ENCODE peak calls at places on chromosome 7, in five cellular contexts. One of them, this sample, is unnamed.

GRCh38 chr7:45359250-45359649 is 201.7 kb downstream of the RAMP3 start:
- DNase-seq in B cell: no peak
- DNase-seq in neural crest cell: no peak
- DNase-seq in epithelial cell of esophagus: no peak
- DNase-seq in fibroblast of lung: no peak
- DNase-seq in this sample: no peak

GRCh38 chr7:93442478-93443224 is 131.9 kb downstream of the CALCR start:
- DNase-seq in B cell: no peak
- DNase-seq in neural crest cell: peak
- DNase-seq in epithelial cell of esophagus: peak
- DNase-seq in fibroblast of lung: peak
- DNase-seq in this sample: peak

GRCh38 chr7:102072636-102073209 is 213.9 kb upstream of the SH2B2 start:
- DNase-seq in B cell: no peak
- DNase-seq in neural crest cell: no peak
- DNase-seq in epithelial cell of esophagus: no peak
- DNase-seq in fibroblast of lung: no peak
- DNase-seq in this sample: no peak

GRCh38 chr7:135188298-135188984 is 17.9 kb upstream of the CYREN start:
- DNase-seq in B cell: peak
- DNase-seq in neural crest cell: no peak
- DNase-seq in epithelial cell of esophagus: peak
- DNase-seq in fibroblast of lung: no peak
- DNase-seq in this sample: peak

GRCh38 chr7:111045469-111045868 is 45.5 kb upstream of the LRRN3 start:
- DNase-seq in B cell: no peak
- DNase-seq in neural crest cell: no peak
- DNase-seq in epithelial cell of esophagus: peak
- DNase-seq in fibroblast of lung: no peak
- DNase-seq in this sample: no peak

GRCh38 chr7:155602750-155603149 is 41.7 kb upstream of the RBM33 start:
- DNase-seq in B cell: no peak
- DNase-seq in neural crest cell: no peak
- DNase-seq in epithelial cell of esophagus: no peak
- DNase-seq in fibroblast of lung: no peak
- DNase-seq in this sample: no peak

GRCh38 chr7:30682131-30683083 is at the start of gene CRHR2:
- DNase-seq in B cell: peak
- DNase-seq in neural crest cell: peak
- DNase-seq in epithelial cell of esophagus: no peak
- DNase-seq in fibroblast of lung: no peak
- DNase-seq in this sample: peak

GRCh38 chr7:9498303-9498702 is 1064.9 kb downstream of the NXPH1 start:
- DNase-seq in B cell: no peak
- DNase-seq in neural crest cell: no peak
- DNase-seq in epithelial cell of esophagus: no peak
- DNase-seq in fibroblast of lung: no peak
- DNase-seq in this sample: no peak

GRCh38 chr7:107596881-107597581 is 17.0 kb downstream of the BCAP29 start:
- DNase-seq in B cell: no peak
- DNase-seq in neural crest cell: no peak
- DNase-seq in epithelial cell of esophagus: no peak
- DNase-seq in fibroblast of lung: peak
- DNase-seq in this sample: no peak

GRCh38 chr7:116075351-116076145 is 45.0 kb upstream of the TFEC start:
- DNase-seq in B cell: no peak
- DNase-seq in neural crest cell: no peak
- DNase-seq in epithelial cell of esophagus: peak
- DNase-seq in fibroblast of lung: peak
- DNase-seq in this sample: no peak

GRCh38 chr7:45663965-45664623 is 89.9 kb downstream of the ADCY1 start:
- DNase-seq in B cell: no peak
- DNase-seq in neural crest cell: no peak
- DNase-seq in epithelial cell of esophagus: no peak
- DNase-seq in fibroblast of lung: no peak
- DNase-seq in this sample: no peak

GRCh38 chr7:48052748-48053147 is 17.4 kb downstream of the C7orf57 start:
- DNase-seq in B cell: no peak
- DNase-seq in neural crest cell: no peak
- DNase-seq in epithelial cell of esophagus: peak
- DNase-seq in fibroblast of lung: peak
- DNase-seq in this sample: no peak

GRCh38 chr7:46319841-46320240 is 398.8 kb upstream of the IGFBP3 start:
- DNase-seq in B cell: no peak
- DNase-seq in neural crest cell: no peak
- DNase-seq in epithelial cell of esophagus: peak
- DNase-seq in fibroblast of lung: no peak
- DNase-seq in this sample: no peak

GRCh38 chr7:100400656-100401055 is 27.4 kb downstream of the PILRA start:
- DNase-seq in B cell: no peak
- DNase-seq in neural crest cell: peak
- DNase-seq in epithelial cell of esophagus: peak
- DNase-seq in fibroblast of lung: no peak
- DNase-seq in this sample: no peak

GRCh38 chr7:142523821-142524460 is 225.3 kb upstream of the PRSS1 start:
- DNase-seq in B cell: no peak
- DNase-seq in neural crest cell: no peak
- DNase-seq in epithelial cell of esophagus: no peak
- DNase-seq in fibroblast of lung: no peak
- DNase-seq in this sample: no peak
- TF ChIP-seq CTCF in B cell: no peak
- TF ChIP-seq CTCF in neural crest cell: no peak
- TF ChIP-seq CTCF in epithelial cell of esophagus: peak
- TF ChIP-seq CTCF in fibroblast of lung: peak
- TF ChIP-seq CTCF in this sample: no peak

GRCh38 chr7:75033064-75033463 is 40.5 kb downstream of the RCC1L start:
- DNase-seq in B cell: no peak
- DNase-seq in neural crest cell: peak
- DNase-seq in epithelial cell of esophagus: no peak
- DNase-seq in fibroblast of lung: no peak
- DNase-seq in this sample: no peak
- TF ChIP-seq CTCF in B cell: no peak
- TF ChIP-seq CTCF in neural crest cell: peak
- TF ChIP-seq CTCF in epithelial cell of esophagus: no peak
- TF ChIP-seq CTCF in fibroblast of lung: peak
- TF ChIP-seq CTCF in this sample: no peak

GRCh38 chr7:91953618-91954017 is 13.0 kb downstream of the AKAP9 start:
- DNase-seq in B cell: no peak
- DNase-seq in neural crest cell: no peak
- DNase-seq in epithelial cell of esophagus: peak
- DNase-seq in fibroblast of lung: peak
- DNase-seq in this sample: no peak
- TF ChIP-seq CTCF in B cell: no peak
- TF ChIP-seq CTCF in neural crest cell: peak
- TF ChIP-seq CTCF in epithelial cell of esophagus: no peak
- TF ChIP-seq CTCF in fibroblast of lung: no peak
- TF ChIP-seq CTCF in this sample: no peak

DNA sequence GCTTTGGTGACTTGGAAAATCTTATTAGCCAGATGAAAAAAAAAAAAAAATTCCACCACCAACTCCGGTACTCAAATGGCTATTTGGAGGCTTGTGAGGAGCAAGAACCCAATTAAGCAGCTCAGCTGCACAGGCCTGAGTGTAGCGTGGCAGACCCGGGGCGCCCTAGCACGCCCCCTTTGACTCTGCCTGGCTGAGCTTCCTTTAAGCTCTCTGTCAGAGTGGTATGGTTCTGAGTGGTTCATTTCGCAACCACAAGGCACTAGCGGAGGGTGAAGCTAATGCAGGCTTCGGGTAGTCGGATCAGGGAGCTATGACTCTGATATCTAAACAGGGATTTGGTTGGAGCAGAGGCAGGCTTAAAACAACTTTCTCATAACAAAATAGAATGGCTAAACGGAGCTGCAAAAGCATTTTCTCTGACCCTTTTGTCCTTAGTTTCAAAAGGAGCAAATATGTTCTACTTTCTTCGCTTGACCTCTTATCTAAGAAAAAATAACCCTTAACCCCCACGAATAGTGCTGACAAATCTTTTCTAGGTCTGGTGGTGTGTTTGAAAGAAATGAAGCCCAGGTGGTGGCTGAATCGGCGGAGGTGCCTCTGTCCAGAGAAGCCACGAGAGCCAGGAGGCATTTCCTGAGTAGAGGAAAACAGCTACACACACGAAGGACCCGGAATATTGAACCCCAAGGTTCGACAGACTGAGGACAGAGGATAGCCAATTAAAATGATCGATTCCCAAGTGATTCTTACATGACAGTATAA is 285.4 kb upstream of the GLI3 start:
- DNase-seq in B cell: no peak
- DNase-seq in neural crest cell: peak
- DNase-seq in epithelial cell of esophagus: peak
- DNase-seq in fibroblast of lung: peak
- DNase-seq in this sample: no peak
- TF ChIP-seq CTCF in B cell: no peak
- TF ChIP-seq CTCF in neural crest cell: no peak
- TF ChIP-seq CTCF in epithelial cell of esophagus: peak
- TF ChIP-seq CTCF in fibroblast of lung: no peak
- TF ChIP-seq CTCF in this sample: no peak

GRCh38 chr7:268991-269390 is 21.0 kb upstream of the FOXL3 start:
- DNase-seq in B cell: no peak
- DNase-seq in neural crest cell: no peak
- DNase-seq in epithelial cell of esophagus: no peak
- DNase-seq in fibroblast of lung: no peak
- DNase-seq in this sample: no peak

GRCh38 chr7:264541-265191 is 25.3 kb upstream of the FOXL3 start:
- DNase-seq in B cell: peak
- DNase-seq in neural crest cell: no peak
- DNase-seq in epithelial cell of esophagus: peak
- DNase-seq in fibroblast of lung: no peak
- DNase-seq in this sample: no peak

GRCh38 chr7:265998-266850 is 23.7 kb upstream of the FOXL3 start:
- DNase-seq in B cell: peak
- DNase-seq in neural crest cell: no peak
- DNase-seq in epithelial cell of esophagus: no peak
- DNase-seq in fibroblast of lung: no peak
- DNase-seq in this sample: no peak

GRCh38 chr7:265192-265997 is 24.6 kb upstream of the FOXL3 start:
- DNase-seq in B cell: peak
- DNase-seq in neural crest cell: no peak
- DNase-seq in epithelial cell of esophagus: no peak
- DNase-seq in fibroblast of lung: no peak
- DNase-seq in this sample: no peak

GRCh38 chr7:266851-267840 is 22.8 kb upstream of the FOXL3 start:
- DNase-seq in B cell: peak
- DNase-seq in neural crest cell: peak
- DNase-seq in epithelial cell of esophagus: peak
- DNase-seq in fibroblast of lung: no peak
- DNase-seq in this sample: no peak
- TF ChIP-seq CTCF in B cell: no peak
- TF ChIP-seq CTCF in neural crest cell: peak
- TF ChIP-seq CTCF in epithelial cell of esophagus: peak
- TF ChIP-seq CTCF in fibroblast of lung: peak
- TF ChIP-seq CTCF in this sample: no peak

GRCh38 chr7:75756340-75757297 is 15.4 kb downstream of the CCL26 start:
- DNase-seq in B cell: no peak
- DNase-seq in neural crest cell: peak
- DNase-seq in epithelial cell of esophagus: peak
- DNase-seq in fibroblast of lung: peak
- DNase-seq in this sample: no peak
- TF ChIP-seq CTCF in B cell: peak
- TF ChIP-seq CTCF in neural crest cell: peak
- TF ChIP-seq CTCF in epithelial cell of esophagus: peak
- TF ChIP-seq CTCF in fibroblast of lung: peak
- TF ChIP-seq CTCF in this sample: peak

GRCh38 chr7:77693830-77694583 is 2.3 kb upstream of the RSBN1L start:
- DNase-seq in B cell: no peak
- DNase-seq in neural crest cell: no peak
- DNase-seq in epithelial cell of esophagus: no peak
- DNase-seq in fibroblast of lung: no peak
- DNase-seq in this sample: no peak

GRCh38 chr7:77697535-77697831 is 1.2 kb downstream of the RSBN1L start:
- DNase-seq in B cell: no peak
- DNase-seq in neural crest cell: no peak
- DNase-seq in epithelial cell of esophagus: no peak
- DNase-seq in fibroblast of lung: no peak
- DNase-seq in this sample: peak

GRCh38 chr7:77698042-77698625 is 1.9 kb downstream of the RSBN1L start:
- DNase-seq in B cell: no peak
- DNase-seq in neural crest cell: no peak
- DNase-seq in epithelial cell of esophagus: no peak
- DNase-seq in fibroblast of lung: no peak
- DNase-seq in this sample: no peak

GRCh38 chr7:77696643-77697534 is 630 bp downstream of the RSBN1L start:
- DNase-seq in B cell: peak
- DNase-seq in neural crest cell: peak
- DNase-seq in epithelial cell of esophagus: peak
- DNase-seq in fibroblast of lung: peak
- DNase-seq in this sample: peak

DNA sequence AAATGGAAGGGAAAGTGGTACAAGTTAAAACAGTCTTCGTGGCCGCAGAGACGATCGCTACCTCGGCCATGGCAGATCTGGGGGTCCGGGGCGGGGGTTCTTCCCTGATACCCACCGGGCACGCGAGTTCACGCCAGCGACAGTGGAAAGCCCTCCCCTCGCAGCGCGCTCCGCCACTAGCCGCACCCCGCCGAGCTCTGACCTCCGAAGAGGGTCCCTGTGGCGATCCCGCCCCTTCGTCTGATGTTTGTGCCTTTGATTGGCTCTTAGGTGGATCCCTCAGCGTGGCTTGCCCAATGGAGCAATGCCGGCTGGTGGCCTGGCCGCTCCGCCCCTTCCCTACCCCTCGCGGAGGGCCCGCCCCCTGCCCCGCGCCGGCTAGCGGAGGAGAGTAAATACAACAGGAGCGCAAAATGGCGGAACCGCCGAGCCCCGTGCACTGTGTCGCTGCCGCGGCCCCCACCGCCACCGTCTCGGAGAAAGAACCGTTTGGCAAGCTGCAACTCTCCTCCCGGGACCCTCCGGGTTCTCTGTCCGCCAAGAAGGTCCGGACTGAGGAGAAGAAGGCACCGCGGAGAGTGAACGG is at the start of gene RSBN1L:
- DNase-seq in B cell: peak
- DNase-seq in neural crest cell: peak
- DNase-seq in epithelial cell of esophagus: peak
- DNase-seq in fibroblast of lung: peak
- DNase-seq in this sample: peak
- TF ChIP-seq CTCF in B cell: peak
- TF ChIP-seq CTCF in neural crest cell: peak
- TF ChIP-seq CTCF in epithelial cell of esophagus: peak
- TF ChIP-seq CTCF in fibroblast of lung: peak
- TF ChIP-seq CTCF in this sample: no peak